ENCODE peak calls at places on chromosomes 3 and 15, in five cellular contexts. One of them, this sample, is unnamed.

GRCh38 chr3:105813710-105814109 is 55.1 kb downstream of the CBLB start:
- DNase-seq in astrocyte of the spinal cord: no peak
- DNase-seq in astrocyte: no peak
- DNase-seq in cardiac fibroblast: no peak
- DNase-seq in dorsolateral prefrontal cortex: no peak
- DNase-seq in this sample: no peak

GRCh38 chr3:147184794-147185193 is 221.5 kb downstream of the ZIC4 start:
- DNase-seq in astrocyte: no peak
- DNase-seq in dorsolateral prefrontal cortex: no peak
- DNase-seq in astrocyte of the spinal cord: no peak
- DNase-seq in cardiac fibroblast: no peak
- DNase-seq in this sample: no peak

GRCh38 chr3:81161851-81162250 is 599.6 kb downstream of the GBE1 start:
- DNase-seq in dorsolateral prefrontal cortex: no peak
- DNase-seq in astrocyte: no peak
- DNase-seq in cardiac fibroblast: no peak
- DNase-seq in astrocyte of the spinal cord: no peak
- DNase-seq in this sample: no peak

GRCh38 chr3:194395767-194396527 is 3.1 kb downstream of the GP5 start:
- DNase-seq in cardiac fibroblast: no peak
- DNase-seq in dorsolateral prefrontal cortex: no peak
- DNase-seq in astrocyte of the spinal cord: no peak
- DNase-seq in astrocyte: peak; percentile 10
- DNase-seq in this sample: peak; percentile 31

GRCh38 chr3:8505621-8506020 is 4.0 kb downstream of the LMCD1 start:
- DNase-seq in astrocyte: no peak
- DNase-seq in dorsolateral prefrontal cortex: no peak
- DNase-seq in cardiac fibroblast: no peak
- DNase-seq in astrocyte of the spinal cord: no peak
- DNase-seq in this sample: no peak

GRCh38 chr3:120203016-120203415 is 82.0 kb downstream of the GPR156 start:
- DNase-seq in astrocyte of the spinal cord: peak; percentile 62
- DNase-seq in dorsolateral prefrontal cortex: no peak
- DNase-seq in astrocyte: peak; percentile 47
- DNase-seq in cardiac fibroblast: peak; percentile 94
- DNase-seq in this sample: peak; percentile 91

GRCh38 chr3:173090492-173090891 is 50.5 kb downstream of the SPATA16 start:
- DNase-seq in cardiac fibroblast: no peak
- DNase-seq in dorsolateral prefrontal cortex: no peak
- DNase-seq in astrocyte of the spinal cord: no peak
- DNase-seq in astrocyte: no peak
- DNase-seq in this sample: no peak

GRCh38 chr15:86159436-86159835 is 79.8 kb downstream of the AGBL1 start:
- DNase-seq in dorsolateral prefrontal cortex: no peak
- DNase-seq in astrocyte of the spinal cord: no peak
- DNase-seq in astrocyte: peak; percentile 31
- DNase-seq in cardiac fibroblast: no peak
- DNase-seq in this sample: no peak

GRCh38 chr3:142027295-142027694 is 122.0 kb downstream of the TFDP2 start:
- DNase-seq in cardiac fibroblast: peak; percentile 10
- DNase-seq in astrocyte: no peak
- DNase-seq in dorsolateral prefrontal cortex: no peak
- DNase-seq in astrocyte of the spinal cord: peak; percentile 14
- DNase-seq in this sample: peak; percentile 29

GRCh38 chr3:55486857-55487375 is at the start of gene WNT5A:
- DNase-seq in astrocyte: peak; percentile 51
- DNase-seq in dorsolateral prefrontal cortex: no peak
- DNase-seq in cardiac fibroblast: peak; percentile 54
- DNase-seq in astrocyte of the spinal cord: peak; percentile 53
- DNase-seq in this sample: peak; percentile 67

GRCh38 chr15:57138260-57138895 is 219.9 kb downstream of the TCF12 start:
- DNase-seq in astrocyte: peak; percentile 75
- DNase-seq in cardiac fibroblast: peak; percentile 92
- DNase-seq in astrocyte of the spinal cord: peak; percentile 80
- DNase-seq in dorsolateral prefrontal cortex: no peak
- DNase-seq in this sample: peak; percentile 93

GRCh38 chr15:49380912-49381311 is 42.1 kb upstream of the FGF7 start:
- DNase-seq in cardiac fibroblast: no peak
- DNase-seq in dorsolateral prefrontal cortex: no peak
- DNase-seq in astrocyte of the spinal cord: no peak
- DNase-seq in astrocyte: no peak
- DNase-seq in this sample: no peak

GRCh38 chr15:22949074-22949547 is 31.1 kb downstream of the CYFIP1 start:
- DNase-seq in cardiac fibroblast: peak; percentile 87
- DNase-seq in astrocyte of the spinal cord: peak; percentile 62
- DNase-seq in dorsolateral prefrontal cortex: no peak
- DNase-seq in astrocyte: peak; percentile 49
- DNase-seq in this sample: peak; percentile 69

GRCh38 chr15:58551764-58552504 is 120.1 kb downstream of the LIPC start:
- DNase-seq in astrocyte of the spinal cord: peak; percentile 95
- DNase-seq in astrocyte: peak; percentile 98
- DNase-seq in dorsolateral prefrontal cortex: no peak
- DNase-seq in cardiac fibroblast: peak; percentile 85
- DNase-seq in this sample: peak; percentile 97

GRCh38 chr3:23202921-23203650 is at the start of gene UBE2E2:
- DNase-seq in dorsolateral prefrontal cortex: peak; percentile 60
- DNase-seq in astrocyte: peak; percentile 58
- DNase-seq in cardiac fibroblast: peak; percentile 77
- DNase-seq in astrocyte of the spinal cord: peak; percentile 52
- DNase-seq in this sample: peak; percentile 70

GRCh38 chr3:63279000-63279366 is 875 bp downstream of the SYNPR start:
- DNase-seq in cardiac fibroblast: no peak
- DNase-seq in dorsolateral prefrontal cortex: no peak
- DNase-seq in astrocyte: no peak
- DNase-seq in astrocyte of the spinal cord: no peak
- DNase-seq in this sample: no peak

GRCh38 chr3:63279442-63279841 is 1.3 kb downstream of the SYNPR start:
- DNase-seq in cardiac fibroblast: no peak
- DNase-seq in astrocyte of the spinal cord: no peak
- DNase-seq in dorsolateral prefrontal cortex: no peak
- DNase-seq in astrocyte: no peak
- DNase-seq in this sample: no peak

GRCh38 chr3:63274359-63274758 is 3.7 kb upstream of the SYNPR start:
- DNase-seq in astrocyte: no peak
- DNase-seq in astrocyte of the spinal cord: no peak
- DNase-seq in cardiac fibroblast: no peak
- DNase-seq in dorsolateral prefrontal cortex: no peak
- DNase-seq in this sample: no peak

DNA sequence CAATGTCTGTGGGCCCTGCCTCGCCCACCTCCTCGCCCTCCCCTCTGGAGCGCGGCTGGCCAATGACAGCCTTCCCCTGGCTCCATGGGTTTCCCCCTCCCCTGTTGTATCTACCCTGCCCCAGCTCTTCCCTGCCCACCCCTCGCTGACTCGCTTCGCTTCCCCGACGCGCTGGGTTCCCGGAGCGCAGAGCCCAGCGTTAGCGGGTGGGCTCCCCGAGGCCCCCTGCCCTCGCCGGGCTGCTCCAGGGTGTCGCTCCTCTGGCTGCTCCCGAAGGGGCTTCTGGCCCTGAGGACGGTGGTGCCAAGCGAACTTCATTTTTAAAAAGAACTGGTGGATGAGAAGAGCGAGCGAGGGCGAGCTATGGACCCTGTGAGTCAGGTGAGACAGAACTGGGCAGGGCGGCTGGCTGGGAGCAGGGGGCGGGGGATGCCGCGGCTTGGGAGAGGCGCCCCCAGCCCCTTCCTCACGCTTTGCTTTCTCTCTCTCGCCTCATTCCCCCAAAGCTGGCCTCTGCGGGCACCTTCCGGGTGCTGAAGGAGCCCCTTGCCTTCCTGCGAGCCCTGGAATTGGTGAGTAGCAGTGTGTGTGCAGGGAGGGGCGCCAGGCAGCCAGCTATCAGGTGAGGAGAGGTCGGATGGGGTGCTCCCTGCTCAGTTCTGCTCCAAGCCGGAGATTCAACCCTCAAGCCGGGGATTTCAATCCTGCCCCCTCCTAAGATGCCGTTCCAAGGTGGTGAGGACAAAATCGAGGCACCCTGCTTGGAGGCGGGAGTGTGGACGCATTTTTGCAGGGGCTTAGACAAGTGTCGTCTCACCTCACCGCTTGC is at the start of gene SYNPR:
- DNase-seq in dorsolateral prefrontal cortex: no peak
- DNase-seq in cardiac fibroblast: no peak
- DNase-seq in astrocyte of the spinal cord: no peak
- DNase-seq in astrocyte: no peak
- DNase-seq in this sample: no peak
- H3K4me3 ChIP-seq in dorsolateral prefrontal cortex: peak within 1 kb of the TSS; percentile 59
- H3K4me3 ChIP-seq in cardiac fibroblast: no peak within 1 kb of the TSS
- H3K4me3 ChIP-seq in astrocyte of the spinal cord: no peak within 1 kb of the TSS
- H3K4me3 ChIP-seq in astrocyte: no peak within 1 kb of the TSS
- H3K4me3 ChIP-seq in this sample: no peak within 1 kb of the TSS

GRCh38 chr15:74133071-74133702 is 2.8 kb downstream of the ISLR2 start:
- DNase-seq in astrocyte of the spinal cord: no peak
- DNase-seq in dorsolateral prefrontal cortex: no peak
- DNase-seq in cardiac fibroblast: no peak
- DNase-seq in astrocyte: no peak
- DNase-seq in this sample: no peak
- TF ChIP-seq CTCF in astrocyte of the spinal cord: no peak
- TF ChIP-seq CTCF in dorsolateral prefrontal cortex: no peak
- TF ChIP-seq CTCF in cardiac fibroblast: no peak
- TF ChIP-seq CTCF in astrocyte: no peak
- TF ChIP-seq CTCF in this sample: no peak

GRCh38 chr3:98734311-98734710 is 28.8 kb upstream of the ST3GAL6 start:
- DNase-seq in cardiac fibroblast: no peak
- DNase-seq in dorsolateral prefrontal cortex: no peak
- DNase-seq in astrocyte of the spinal cord: peak; percentile 13
- DNase-seq in astrocyte: no peak
- DNase-seq in this sample: peak; percentile 33
- H3K4me3 ChIP-seq in cardiac fibroblast: peak overlapping the region; percentile 89
- H3K4me3 ChIP-seq in dorsolateral prefrontal cortex: peak overlapping the region; percentile 90
- H3K4me3 ChIP-seq in astrocyte of the spinal cord: peak overlapping the region; percentile 73
- H3K4me3 ChIP-seq in astrocyte: peak overlapping the region; percentile 84
- H3K4me3 ChIP-seq in this sample: peak overlapping the region; percentile 66

DNA sequence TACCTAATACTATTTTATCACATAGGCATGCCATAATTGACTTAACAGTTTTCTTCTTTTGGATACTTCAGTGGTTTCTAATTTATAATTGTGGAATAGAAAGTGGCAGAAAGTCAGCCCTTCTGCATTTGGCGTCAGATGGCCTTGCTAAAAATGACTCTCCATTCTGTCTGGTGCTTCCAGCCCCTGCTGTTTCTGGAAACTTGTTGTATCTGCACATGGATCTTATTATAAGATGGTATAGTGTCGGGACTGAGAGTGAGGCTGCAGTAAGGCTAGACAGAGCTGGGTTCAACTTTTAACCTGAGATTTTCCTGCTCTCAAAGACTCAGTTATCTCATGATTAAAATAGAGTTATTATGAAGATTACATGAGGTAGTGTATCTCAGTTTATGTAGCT is 74.8 kb upstream of the WDR72 start:
- DNase-seq in dorsolateral prefrontal cortex: no peak
- DNase-seq in astrocyte of the spinal cord: no peak
- DNase-seq in cardiac fibroblast: no peak
- DNase-seq in astrocyte: no peak
- DNase-seq in this sample: no peak
- TF ChIP-seq CTCF in dorsolateral prefrontal cortex: no peak
- TF ChIP-seq CTCF in astrocyte of the spinal cord: no peak
- TF ChIP-seq CTCF in cardiac fibroblast: no peak
- TF ChIP-seq CTCF in astrocyte: no peak
- TF ChIP-seq CTCF in this sample: no peak

GRCh38 chr3:24518990-24519367 is 24.3 kb upstream of the THRB start:
- DNase-seq in astrocyte: no peak
- DNase-seq in dorsolateral prefrontal cortex: no peak
- DNase-seq in cardiac fibroblast: no peak
- DNase-seq in astrocyte of the spinal cord: no peak
- DNase-seq in this sample: no peak
- H3K4me3 ChIP-seq in astrocyte: no peak overlapping the region
- H3K4me3 ChIP-seq in dorsolateral prefrontal cortex: no peak overlapping the region
- H3K4me3 ChIP-seq in cardiac fibroblast: no peak overlapping the region
- H3K4me3 ChIP-seq in astrocyte of the spinal cord: no peak overlapping the region
- H3K4me3 ChIP-seq in this sample: no peak overlapping the region

GRCh38 chr15:69160141-69160975 is at the start of gene GLCE:
- DNase-seq in astrocyte of the spinal cord: peak; percentile 98
- DNase-seq in astrocyte: peak; percentile 89
- DNase-seq in cardiac fibroblast: peak; percentile 98
- DNase-seq in dorsolateral prefrontal cortex: peak; percentile 97
- DNase-seq in this sample: peak; percentile 98

GRCh38 chr15:69163124-69163669 is 2.8 kb downstream of the GLCE start:
- DNase-seq in dorsolateral prefrontal cortex: no peak
- DNase-seq in cardiac fibroblast: no peak
- DNase-seq in astrocyte: no peak
- DNase-seq in astrocyte of the spinal cord: no peak
- DNase-seq in this sample: no peak

GRCh38 chr15:69161878-69162213 is 1.4 kb downstream of the GLCE start:
- DNase-seq in cardiac fibroblast: no peak
- DNase-seq in astrocyte of the spinal cord: no peak
- DNase-seq in dorsolateral prefrontal cortex: no peak
- DNase-seq in astrocyte: no peak
- DNase-seq in this sample: no peak

GRCh38 chr15:69159805-69160140 is 662 bp upstream of the GLCE start:
- DNase-seq in astrocyte: no peak
- DNase-seq in dorsolateral prefrontal cortex: no peak
- DNase-seq in astrocyte of the spinal cord: no peak
- DNase-seq in cardiac fibroblast: no peak
- DNase-seq in this sample: no peak

GRCh38 chr15:69160976-69161877 is 792 bp downstream of the GLCE start:
- DNase-seq in astrocyte: no peak
- DNase-seq in astrocyte of the spinal cord: peak; percentile 29
- DNase-seq in cardiac fibroblast: peak; percentile 45
- DNase-seq in dorsolateral prefrontal cortex: peak; percentile 69
- DNase-seq in this sample: peak; percentile 44
- TF ChIP-seq CTCF in astrocyte: peak; percentile 17
- TF ChIP-seq CTCF in astrocyte of the spinal cord: peak; percentile 48
- TF ChIP-seq CTCF in cardiac fibroblast: peak; percentile 23
- TF ChIP-seq CTCF in dorsolateral prefrontal cortex: peak; percentile 47
- TF ChIP-seq CTCF in this sample: peak; percentile 50

GRCh38 chr15:88623061-88623460 is 1.9 kb downstream of the AEN start:
- DNase-seq in astrocyte of the spinal cord: peak; percentile 74
- DNase-seq in cardiac fibroblast: peak; percentile 44
- DNase-seq in astrocyte: peak; percentile 81
- DNase-seq in dorsolateral prefrontal cortex: no peak
- DNase-seq in this sample: peak; percentile 62
- H3K4me3 ChIP-seq in astrocyte of the spinal cord: peak overlapping the region; percentile 85
- H3K4me3 ChIP-seq in cardiac fibroblast: peak overlapping the region; percentile 73
- H3K4me3 ChIP-seq in astrocyte: peak overlapping the region; percentile 86
- H3K4me3 ChIP-seq in dorsolateral prefrontal cortex: no peak overlapping the region
- H3K4me3 ChIP-seq in this sample: peak overlapping the region; percentile 87